ENCODE peak calls at places on chromosomes 6 and 20, in four cellular contexts. One of them, this sample, is unnamed.

GRCh38 chr6:129903082-129903481 is 42.0 kb upstream of the TMEM244 start:
- DNase-seq in GM12878: no peak
- DNase-seq in K562: no peak
- DNase-seq in HepG2: no peak
- DNase-seq in this sample: no peak

GRCh38 chr6:149861603-149862423 is 2.3 kb downstream of the LRP11 start:
- DNase-seq in GM12878: no peak
- DNase-seq in K562: no peak
- DNase-seq in HepG2: no peak
- DNase-seq in this sample: no peak

GRCh38 chr6:56652994-56653393 is 10.3 kb upstream of the DST start:
- DNase-seq in GM12878: no peak
- DNase-seq in K562: no peak
- DNase-seq in HepG2: peak
- DNase-seq in this sample: no peak

GRCh38 chr20:38178065-38178471 is 13.0 kb upstream of the TGM2 start:
- DNase-seq in GM12878: no peak
- DNase-seq in K562: no peak
- DNase-seq in HepG2: no peak
- DNase-seq in this sample: no peak

GRCh38 chr6:89818977-89819335 is 638 bp downstream of the MDN1 start:
- DNase-seq in GM12878: no peak
- DNase-seq in K562: peak
- DNase-seq in HepG2: peak
- DNase-seq in this sample: no peak

GRCh38 chr6:157768863-157769551 is 54.0 kb upstream of the SNX9 start:
- DNase-seq in GM12878: no peak
- DNase-seq in K562: no peak
- DNase-seq in HepG2: no peak
- DNase-seq in this sample: no peak

GRCh38 chr20:11221046-11221445 is 547.2 kb upstream of the JAG1 start:
- DNase-seq in GM12878: no peak
- DNase-seq in K562: no peak
- DNase-seq in HepG2: no peak
- DNase-seq in this sample: no peak

GRCh38 chr20:31707994-31708744 is 14.5 kb downstream of the BCL2L1 start:
- DNase-seq in GM12878: no peak
- DNase-seq in K562: peak
- DNase-seq in HepG2: no peak
- DNase-seq in this sample: peak

GRCh38 chr6:100876251-100876650 is 4.9 kb downstream of the ASCC3 start:
- DNase-seq in GM12878: no peak
- DNase-seq in K562: no peak
- DNase-seq in HepG2: no peak
- DNase-seq in this sample: no peak

GRCh38 chr20:37351689-37352610 is 6.0 kb downstream of the SRC start:
- DNase-seq in GM12878: no peak
- DNase-seq in K562: no peak
- DNase-seq in HepG2: no peak
- DNase-seq in this sample: no peak

GRCh38 chr6:112683106-112683505 is 336.0 kb downstream of the RFPL4B start:
- DNase-seq in GM12878: no peak
- DNase-seq in K562: no peak
- DNase-seq in HepG2: no peak
- DNase-seq in this sample: no peak

GRCh38 chr6:32529697-32530429 is at the start of gene HLA-DRB5:
- DNase-seq in GM12878: peak
- DNase-seq in K562: no peak
- DNase-seq in HepG2: no peak
- DNase-seq in this sample: no peak

GRCh38 chr6:138088307-138088744 is 18.9 kb downstream of the PERP start:
- DNase-seq in GM12878: no peak
- DNase-seq in K562: no peak
- DNase-seq in HepG2: peak
- DNase-seq in this sample: no peak

GRCh38 chr20:47117789-47118188 is 223.1 kb downstream of the EYA2 start:
- DNase-seq in GM12878: no peak
- DNase-seq in K562: no peak
- DNase-seq in HepG2: no peak
- DNase-seq in this sample: no peak

GRCh38 chr6:116369540-116370327 is 1.0 kb upstream of the DSE start:
- DNase-seq in GM12878: no peak
- DNase-seq in K562: no peak
- DNase-seq in HepG2: no peak
- DNase-seq in this sample: no peak

GRCh38 chr20:29443819-29444218 is 1813.6 kb upstream of the DEFB115 start:
- DNase-seq in GM12878: peak
- DNase-seq in K562: no peak
- DNase-seq in HepG2: no peak
- DNase-seq in this sample: no peak

GRCh38 chr6:99334526-99335127 is 14.8 kb downstream of the FAXC start:
- DNase-seq in GM12878: peak
- DNase-seq in K562: peak
- DNase-seq in HepG2: peak
- DNase-seq in this sample: no peak

GRCh38 chr6:72286911-72287311 is 335.0 kb upstream of the KCNQ5 start:
- DNase-seq in GM12878: no peak
- DNase-seq in K562: no peak
- DNase-seq in HepG2: no peak
- DNase-seq in this sample: no peak

GRCh38 chr6:68634503-68635411 is at the start of gene ADGRB3:
- DNase-seq in GM12878: no peak
- DNase-seq in K562: peak
- DNase-seq in HepG2: peak
- DNase-seq in this sample: peak

GRCh38 chr6:40054602-40055001 is 120.3 kb upstream of the MOCS1 start:
- DNase-seq in GM12878: no peak
- DNase-seq in K562: no peak
- DNase-seq in HepG2: no peak
- DNase-seq in this sample: no peak

GRCh38 chr6:93182933-93183479 is 236.4 kb downstream of the EPHA7 start:
- DNase-seq in GM12878: no peak
- DNase-seq in K562: no peak
- DNase-seq in HepG2: no peak
- DNase-seq in this sample: no peak

GRCh38 chr20:62818592-62819493 is 2.0 kb downstream of the COL9A3 start:
- DNase-seq in GM12878: no peak
- DNase-seq in K562: no peak
- DNase-seq in HepG2: peak
- DNase-seq in this sample: no peak

GRCh38 chr6:124670801-124671200 is 291.4 kb upstream of the RNF217 start:
- DNase-seq in GM12878: no peak
- DNase-seq in K562: no peak
- DNase-seq in HepG2: no peak
- DNase-seq in this sample: no peak

GRCh38 chr6:110534731-110535164 is 58.3 kb upstream of the SLC22A16 start:
- DNase-seq in GM12878: no peak
- DNase-seq in K562: no peak
- DNase-seq in HepG2: no peak
- DNase-seq in this sample: no peak

GRCh38 chr6:150116195-150116800 is 26.5 kb upstream of the PPP1R14C start:
- DNase-seq in GM12878: no peak
- DNase-seq in K562: no peak
- DNase-seq in HepG2: no peak
- DNase-seq in this sample: no peak

GRCh38 chr20:48716086-48716485 is 111.7 kb downstream of the PREX1 start:
- DNase-seq in GM12878: no peak
- DNase-seq in K562: no peak
- DNase-seq in HepG2: no peak
- DNase-seq in this sample: no peak

DNA sequence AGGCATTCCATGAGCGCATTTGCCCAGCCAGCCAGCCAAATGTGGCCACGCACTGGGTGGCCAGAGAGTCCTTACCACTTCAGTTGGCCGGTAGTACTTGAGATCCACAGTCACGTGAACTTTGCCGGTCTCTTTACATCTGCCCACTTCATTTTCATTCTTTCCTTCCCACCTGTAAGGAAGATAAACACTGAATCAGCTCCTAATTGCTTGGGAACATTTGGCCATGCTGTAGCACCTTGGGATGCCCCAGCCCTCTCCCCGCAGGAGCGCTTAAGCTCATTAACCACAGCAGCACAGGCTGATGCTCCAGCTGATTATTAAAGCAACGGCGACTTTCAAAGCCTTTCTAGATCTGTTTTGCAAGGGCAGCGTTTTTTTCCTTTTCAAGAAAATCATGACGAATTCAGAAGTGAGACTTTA is 116.6 kb downstream of the FOXC1 start:
- DNase-seq in GM12878: no peak
- DNase-seq in K562: no peak
- DNase-seq in HepG2: no peak
- DNase-seq in this sample: no peak
- TF ChIP-seq ETV6 in GM12878: no peak
- TF ChIP-seq ETV6 in K562: no peak
- TF ChIP-seq ETV6 in HepG2: no peak
- TF ChIP-seq ETV6 in this sample: no peak

GRCh38 chr20:57919059-57919458 is 209.2 kb upstream of the PMEPA1 start:
- DNase-seq in GM12878: no peak
- DNase-seq in K562: no peak
- DNase-seq in HepG2: no peak
- DNase-seq in this sample: no peak

GRCh38 chr20:57920971-57921370 is 211.2 kb upstream of the PMEPA1 start:
- DNase-seq in GM12878: no peak
- DNase-seq in K562: no peak
- DNase-seq in HepG2: no peak
- DNase-seq in this sample: no peak

GRCh38 chr20:57918546-57918945 is 208.7 kb upstream of the PMEPA1 start:
- DNase-seq in GM12878: no peak
- DNase-seq in K562: no peak
- DNase-seq in HepG2: no peak
- DNase-seq in this sample: no peak

GRCh38 chr20:57922701-57923100 is 212.9 kb upstream of the PMEPA1 start:
- DNase-seq in GM12878: no peak
- DNase-seq in K562: no peak
- DNase-seq in HepG2: no peak
- DNase-seq in this sample: no peak

GRCh38 chr20:57921701-57922482 is 212.1 kb upstream of the PMEPA1 start:
- DNase-seq in GM12878: no peak
- DNase-seq in K562: no peak
- DNase-seq in HepG2: no peak
- DNase-seq in this sample: no peak
- TF ChIP-seq ETV6 in GM12878: no peak
- TF ChIP-seq ETV6 in K562: no peak
- TF ChIP-seq ETV6 in HepG2: no peak
- TF ChIP-seq ETV6 in this sample: no peak

DNA sequence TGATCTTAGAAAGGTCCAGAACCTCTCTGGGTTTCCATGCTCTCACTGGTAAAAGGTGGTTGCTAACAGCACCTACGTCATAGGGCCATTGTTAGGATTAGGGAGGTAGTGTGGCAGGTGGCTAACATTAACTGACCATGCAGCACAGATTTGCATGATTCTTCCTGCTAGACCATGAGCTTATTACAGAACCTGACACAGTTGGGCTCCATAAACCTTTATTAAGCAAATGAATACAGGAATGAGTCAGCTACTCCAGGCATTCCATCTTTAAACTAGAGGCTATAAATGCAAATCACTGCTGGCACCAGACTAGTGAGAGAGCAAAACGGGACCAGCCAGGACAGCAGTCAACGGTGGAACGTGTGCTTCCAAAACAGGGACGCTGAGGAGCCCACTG is 440.2 kb downstream of the PTPRT start:
- DNase-seq in GM12878: no peak
- DNase-seq in K562: no peak
- DNase-seq in HepG2: no peak
- DNase-seq in this sample: no peak
- TF ChIP-seq ETV6 in GM12878: no peak
- TF ChIP-seq ETV6 in K562: no peak
- TF ChIP-seq ETV6 in HepG2: no peak
- TF ChIP-seq ETV6 in this sample: no peak

GRCh38 chr6:81761197-81761596 is 8.7 kb upstream of the TENT5A start:
- DNase-seq in GM12878: no peak
- DNase-seq in K562: no peak
- DNase-seq in HepG2: no peak
- DNase-seq in this sample: no peak
- TF ChIP-seq ETV6 in GM12878: no peak
- TF ChIP-seq ETV6 in K562: no peak
- TF ChIP-seq ETV6 in HepG2: no peak
- TF ChIP-seq ETV6 in this sample: no peak

DNA sequence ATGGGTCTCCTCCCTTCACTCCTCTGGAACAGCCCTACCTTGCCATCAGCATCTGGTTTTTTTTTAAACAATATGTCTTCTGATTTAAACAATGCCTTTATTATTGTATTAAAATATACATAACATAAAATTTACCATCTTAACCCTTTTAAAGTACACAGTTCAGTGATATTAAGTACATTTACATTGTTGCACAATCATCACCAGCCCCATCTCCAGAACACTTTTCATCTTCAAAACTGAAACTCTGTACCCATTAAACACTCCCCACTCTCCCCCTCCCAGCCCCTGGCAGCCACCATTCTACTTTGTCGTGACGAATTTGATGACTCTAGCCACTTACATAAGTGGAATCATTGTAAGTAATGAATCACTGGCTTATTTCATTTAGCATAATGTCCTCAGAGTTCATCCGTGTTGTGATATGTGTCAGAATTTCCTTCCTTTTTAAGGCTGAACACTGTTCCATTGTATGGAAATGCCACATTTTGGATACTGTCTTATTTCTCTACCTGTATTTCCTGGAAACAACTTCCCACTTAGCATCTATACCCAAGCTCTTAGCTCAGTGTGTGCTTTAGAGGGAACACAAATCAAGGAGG is 28.7 kb upstream of the GGTLC1 start:
- DNase-seq in GM12878: no peak
- DNase-seq in K562: no peak
- DNase-seq in HepG2: no peak
- DNase-seq in this sample: no peak
- TF ChIP-seq ETV6 in GM12878: no peak
- TF ChIP-seq ETV6 in K562: no peak
- TF ChIP-seq ETV6 in HepG2: no peak
- TF ChIP-seq ETV6 in this sample: no peak